ENCODE peak calls at places on chromosomes 12 and 14, in ten cellular contexts. K is upper lobe of right lung, B is fibroblast of pulmonary artery, G is epithelial cell of esophagus, M is AG10803, X is right atrium auricular region, L is astrocyte of the spinal cord, Z is stomach, Y is heart right ventricle, V is ascending aorta. T is an unnamed sample.

GRCh38 chr12:62519043-62519442 is 52.4 kb downstream of the MON2 start:
- DNase-seq in K (no peak), B (no peak), G (no peak), M (no peak), X (no peak), L (no peak), Z (no peak), Y (no peak), V (no peak), T (no peak)

GRCh38 chr14:26138764-26139445 is 458.9 kb downstream of the NOVA1 start:
- DNase-seq in K (no peak), B (peak), G (peak), M (no peak), X (no peak), L (peak), Z (no peak), Y (no peak), V (no peak), T (peak)

GRCh38 chr14:93891756-93892504 is 35.2 kb upstream of the FAM181A start:
- DNase-seq in K (no peak), B (no peak), G (peak), M (no peak), X (no peak), L (no peak), Z (no peak), Y (no peak), V (no peak), T (no peak)

GRCh38 chr12:64273527-64274403 is 51.7 kb upstream of the KICS2 start:
- DNase-seq in K (no peak), B (peak), G (peak), M (no peak), X (no peak), L (no peak), Z (no peak), Y (no peak), V (no peak), T (peak)

GRCh38 chr12:130818381-130819247 is 20.4 kb downstream of the STX2 start:
- DNase-seq in K (peak), B (peak), G (peak), M (no peak), X (no peak), L (peak), Z (peak), Y (peak), V (peak), T (peak)

GRCh38 chr12:24482882-24483604 is 465.9 kb downstream of the BCAT1 start:
- DNase-seq in K (no peak), B (no peak), G (no peak), M (no peak), X (no peak), L (no peak), Z (no peak), Y (no peak), V (no peak), T (no peak)

GRCh38 chr12:30417697-30418231 is 277.9 kb downstream of the IPO8 start:
- DNase-seq in K (no peak), B (peak), G (peak), M (peak), X (no peak), L (peak), Z (no peak), Y (no peak), V (no peak), T (peak)

GRCh38 chr12:32025906-32026305 is 66.7 kb downstream of the RESF1 start:
- DNase-seq in K (no peak), B (no peak), G (no peak), M (no peak), X (no peak), L (no peak), Z (no peak), Y (no peak), V (no peak), T (no peak)

GRCh38 chr14:75068294-75069020 is 984 bp upstream of the ZC2HC1C start:
- DNase-seq in K (no peak), B (no peak), G (no peak), M (no peak), X (no peak), L (no peak), Z (no peak), Y (no peak), V (no peak), T (no peak)

GRCh38 chr14:49659526-49660455 is 24.7 kb upstream of the DNAAF2 start:
- DNase-seq in K (no peak), B (no peak), G (peak), M (no peak), X (no peak), L (no peak), Z (no peak), Y (no peak), V (no peak), T (no peak)

GRCh38 chr12:457676-458075 is 2.1 kb upstream of the B4GALNT3 start:
- DNase-seq in K (no peak), B (no peak), G (peak), M (no peak), X (no peak), L (no peak), Z (no peak), Y (no peak), V (no peak), T (no peak)

GRCh38 chr14:52110441-52111086 is 41.7 kb upstream of the NID2 start:
- DNase-seq in K (no peak), B (peak), G (no peak), M (peak), X (no peak), L (peak), Z (no peak), Y (no peak), V (no peak), T (peak)

GRCh38 chr14:54362759-54363437 is 33.9 kb upstream of the CDKN3 start:
- DNase-seq in K (no peak), B (no peak), G (no peak), M (no peak), X (no peak), L (no peak), Z (no peak), Y (no peak), V (no peak), T (peak)

GRCh38 chr12:90712671-90713070 is 242.3 kb downstream of the CCER1 start:
- DNase-seq in K (no peak), B (no peak), G (peak), M (peak), X (no peak), L (peak), Z (no peak), Y (no peak), V (no peak), T (no peak)

GRCh38 chr14:54440454-54440853 is 720 bp downstream of the CNIH1 start:
- DNase-seq in K (no peak), B (peak), G (no peak), M (peak), X (no peak), L (peak), Z (no peak), Y (no peak), V (no peak), T (no peak)

GRCh38 chr14:96681826-96682225 is 115.4 kb upstream of the VRK1 start:
- DNase-seq in K (no peak), B (no peak), G (no peak), M (peak), X (no peak), L (peak), Z (no peak), Y (no peak), V (no peak), T (no peak)

GRCh38 chr12:53231859-53232640 is at the start of gene RARG:
- DNase-seq in K (peak), B (peak), G (peak), M (peak), X (peak), L (no peak), Z (peak), Y (no peak), V (peak), T (peak)

GRCh38 chr12:4435537-4435936 is 10.1 kb downstream of the FGF6 start:
- DNase-seq in K (no peak), B (no peak), G (no peak), M (no peak), X (no peak), L (no peak), Z (no peak), Y (no peak), V (no peak), T (no peak)

GRCh38 chr12:16323010-16323409 is 24.4 kb upstream of the MGST1 start:
- DNase-seq in K (no peak), B (no peak), G (no peak), M (peak), X (no peak), L (peak), Z (no peak), Y (no peak), V (no peak), T (no peak)

GRCh38 chr12:117472983-117473382 is 111.6 kb upstream of the NOS1 start:
- DNase-seq in K (no peak), B (no peak), G (no peak), M (no peak), X (no peak), L (no peak), Z (no peak), Y (no peak), V (no peak), T (no peak)

GRCh38 chr12:130765186-130765659 is 49.1 kb upstream of the RIMBP2 start:
- DNase-seq in K (no peak), B (peak), G (peak), M (peak), X (no peak), L (peak), Z (no peak), Y (no peak), V (no peak), T (peak)

GRCh38 chr12:102095677-102096263 is 24.1 kb downstream of the NUP37 start:
- DNase-seq in K (no peak), B (peak), G (peak), M (peak), X (no peak), L (peak), Z (no peak), Y (no peak), V (no peak), T (peak)

GRCh38 chr14:70086685-70087379 is 101.9 kb downstream of the SLC8A3 start:
- DNase-seq in K (no peak), B (peak), G (peak), M (peak), X (no peak), L (peak), Z (peak), Y (no peak), V (no peak), T (peak)

GRCh38 chr12:19577131-19577530 is 137.8 kb downstream of the AEBP2 start:
- DNase-seq in K (no peak), B (no peak), G (no peak), M (no peak), X (no peak), L (no peak), Z (no peak), Y (no peak), V (no peak), T (no peak)

GRCh38 chr12:96445743-96446655 is 43.4 kb upstream of the CFAP54 start:
- DNase-seq in K (no peak), B (peak), G (peak), M (peak), X (no peak), L (peak), Z (no peak), Y (peak), V (no peak), T (peak)

GRCh38 chr12:24042651-24043050 is 93.2 kb upstream of the SOX5 start:
- DNase-seq in K (no peak), B (no peak), G (no peak), M (no peak), X (no peak), L (no peak), Z (no peak), Y (no peak), V (no peak), T (no peak)

GRCh38 chr12:108722992-108723766 is 8.1 kb downstream of the CORO1C start:
- DNase-seq in K (no peak), B (peak), G (peak), M (peak), X (no peak), L (peak), Z (no peak), Y (no peak), V (no peak), T (peak)

GRCh38 chr12:115095073-115095748 is 411.2 kb upstream of the TBX3 start:
- DNase-seq in K (no peak), B (no peak), G (no peak), M (no peak), X (no peak), L (no peak), Z (no peak), Y (no peak), V (no peak), T (no peak)

GRCh38 chr12:124399622-124400021 is 104.7 kb downstream of the RFLNA start:
- DNase-seq in K (no peak), B (peak), G (peak), M (no peak), X (no peak), L (no peak), Z (no peak), Y (no peak), V (no peak), T (no peak)

GRCh38 chr12:50637870-50638481 is 125.9 kb upstream of the ATF1 start:
- DNase-seq in K (no peak), B (peak), G (peak), M (peak), X (no peak), L (peak), Z (no peak), Y (no peak), V (no peak), T (peak)

GRCh38 chr12:45730842-45731336 is 1.4 kb downstream of the ARID2 start:
- DNase-seq in K (no peak), B (peak), G (peak), M (peak), X (no peak), L (peak), Z (no peak), Y (peak), V (no peak), T (peak)

GRCh38 chr12:124866195-124866882 is 2.7 kb upstream of the SCARB1 start:
- DNase-seq in K (no peak), B (no peak), G (no peak), M (no peak), X (no peak), L (no peak), Z (no peak), Y (no peak), V (no peak), T (no peak)

GRCh38 chr12:34400986-34401658 is 378.8 kb downstream of the ALG10 start:
- DNase-seq in K (peak), B (no peak), G (no peak), M (no peak), X (peak), L (no peak), Z (peak), Y (no peak), V (peak), T (no peak)

GRCh38 chr12:131101006-131101405 is 147.3 kb downstream of the ADGRD1 start:
- DNase-seq in K (peak), B (no peak), G (no peak), M (no peak), X (no peak), L (no peak), Z (peak), Y (no peak), V (peak), T (no peak)

GRCh38 chr12:120085920-120086319 is 30.6 kb downstream of the RAB35 start:
- DNase-seq in K (no peak), B (no peak), G (no peak), M (no peak), X (no peak), L (no peak), Z (no peak), Y (no peak), V (no peak), T (no peak)

GRCh38 chr14:55386037-55386798 is 25.4 kb downstream of the ATG14 start:
- DNase-seq in K (no peak), B (no peak), G (no peak), M (no peak), X (no peak), L (no peak), Z (no peak), Y (no peak), V (no peak), T (peak)

GRCh38 chr12:47757840-47758583 is 668 bp downstream of the RAPGEF3 start:
- DNase-seq in K (peak), B (no peak), G (no peak), M (no peak), X (no peak), L (no peak), Z (peak), Y (no peak), V (no peak), T (no peak)

GRCh38 chr14:63214417-63215196 is 10.4 kb downstream of the RHOJ start:
- DNase-seq in K (no peak), B (peak), G (no peak), M (no peak), X (no peak), L (no peak), Z (no peak), Y (no peak), V (no peak), T (peak)

GRCh38 chr14:63212776-63213500 is 8.7 kb downstream of the RHOJ start:
- DNase-seq in K (no peak), B (no peak), G (no peak), M (no peak), X (no peak), L (no peak), Z (no peak), Y (no peak), V (no peak), T (no peak)

GRCh38 chr14:63210812-63211211 is 6.6 kb downstream of the RHOJ start:
- DNase-seq in K (no peak), B (no peak), G (no peak), M (no peak), X (no peak), L (no peak), Z (no peak), Y (no peak), V (no peak), T (no peak)

GRCh38 chr14:63209160-63209559 is 4.9 kb downstream of the RHOJ start:
- DNase-seq in K (no peak), B (no peak), G (peak), M (no peak), X (no peak), L (no peak), Z (no peak), Y (no peak), V (no peak), T (no peak)

GRCh38 chr14:63212209-63212608 is 8.0 kb downstream of the RHOJ start:
- DNase-seq in K (no peak), B (no peak), G (no peak), M (no peak), X (no peak), L (no peak), Z (no peak), Y (no peak), V (no peak), T (no peak)
- TF ChIP-seq CTCF in K (no peak), B (peak), G (no peak), M (no peak), X (no peak), L (no peak), Z (no peak), Y (no peak), V (no peak), T (peak)

DNA sequence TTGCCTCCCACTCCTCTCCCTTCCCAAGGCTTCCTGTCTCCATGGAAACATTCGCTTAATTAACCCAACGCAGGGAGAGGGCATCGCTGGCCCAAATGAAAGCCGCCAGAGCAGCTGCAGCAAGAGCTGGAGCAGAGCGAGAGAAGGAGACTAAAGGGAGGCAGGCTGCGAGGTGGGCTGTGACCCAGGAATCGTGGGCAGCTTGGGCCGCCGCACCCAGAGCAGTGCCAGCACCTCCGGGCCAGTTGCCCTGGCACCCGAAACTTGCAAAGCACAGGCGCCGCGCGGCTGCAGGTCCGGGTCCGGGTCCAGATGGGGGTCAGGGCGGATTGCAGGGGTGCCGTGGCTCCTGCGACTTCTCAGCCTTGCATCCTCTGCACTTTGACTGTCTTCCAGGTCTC is 43.4 kb upstream of the PTPRQ start:
- DNase-seq in K (peak), B (peak), G (no peak), M (peak), X (no peak), L (peak), Z (no peak), Y (no peak), V (no peak), T (no peak)
- H3K4me3 ChIP-seq in K (peak), B (peak), G (no peak), M (peak), X (peak), L (peak), Z (peak), Y (peak), V (peak), T (peak)

DNA sequence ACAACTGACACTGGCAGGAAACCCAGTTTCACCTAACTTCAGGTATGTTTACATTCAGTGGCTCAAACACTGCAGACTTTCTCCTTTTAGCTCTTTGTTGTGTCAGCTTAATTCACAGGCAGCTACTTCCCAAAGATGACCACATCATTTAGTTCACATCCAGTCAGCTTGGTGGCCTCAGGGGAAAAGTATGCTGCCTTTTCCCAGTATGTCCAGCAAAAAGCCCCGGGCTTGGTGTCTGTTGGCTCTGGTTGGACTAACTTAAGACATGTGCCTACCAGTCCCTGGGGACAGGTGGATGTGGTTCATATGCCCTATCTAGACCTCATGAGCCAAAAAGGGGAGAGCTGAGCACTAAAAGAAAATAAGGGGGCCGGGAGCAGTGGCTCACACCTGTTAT is 56.4 kb downstream of the GOLGA5 start:
- DNase-seq in K (no peak), B (peak), G (peak), M (peak), X (no peak), L (no peak), Z (no peak), Y (no peak), V (no peak), T (no peak)
- TF ChIP-seq CTCF in K (no peak), B (no peak), G (no peak), M (no peak), X (no peak), L (no peak), Z (no peak), Y (no peak), V (no peak), T (no peak)

DNA sequence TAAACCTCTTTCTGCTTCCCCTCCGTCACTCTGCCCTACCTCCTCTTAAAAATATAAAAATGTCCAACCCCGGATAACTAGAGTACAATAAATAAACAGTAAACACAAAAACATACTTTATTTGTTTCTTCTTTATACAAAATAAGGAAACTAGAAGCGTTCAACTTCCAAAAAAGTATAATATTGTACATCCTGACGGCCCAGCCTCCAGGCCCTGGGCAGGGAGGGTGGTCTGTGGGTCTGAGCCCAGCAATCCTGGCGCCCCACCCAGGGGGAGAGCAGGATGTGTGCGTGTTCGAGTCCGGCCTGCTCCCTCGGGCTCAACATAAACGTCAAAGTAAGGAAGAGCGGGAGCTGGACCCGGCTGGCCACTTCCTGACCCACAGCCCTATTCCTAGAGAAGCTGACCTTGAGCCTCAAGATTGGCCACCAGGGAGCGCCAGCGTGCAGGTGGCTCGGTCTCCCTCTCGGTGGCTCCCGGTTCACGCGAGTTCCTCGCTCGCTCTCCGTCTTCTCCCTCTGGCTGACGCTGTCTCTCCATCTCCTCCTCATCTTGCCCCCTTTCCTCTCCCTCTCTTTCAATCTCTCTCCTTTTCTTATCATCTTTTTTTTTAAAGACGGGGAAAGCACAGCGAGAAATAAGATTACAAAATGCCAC is 9.4 kb downstream of the LHX5 start:
- DNase-seq in K (peak), B (peak), G (peak), M (peak), X (peak), L (peak), Z (peak), Y (peak), V (peak), T (peak)
- H3K4me3 ChIP-seq in K (no peak), B (peak), G (peak), M (peak), X (no peak), L (no peak), Z (peak), Y (peak), V (peak), T (peak)

DNA sequence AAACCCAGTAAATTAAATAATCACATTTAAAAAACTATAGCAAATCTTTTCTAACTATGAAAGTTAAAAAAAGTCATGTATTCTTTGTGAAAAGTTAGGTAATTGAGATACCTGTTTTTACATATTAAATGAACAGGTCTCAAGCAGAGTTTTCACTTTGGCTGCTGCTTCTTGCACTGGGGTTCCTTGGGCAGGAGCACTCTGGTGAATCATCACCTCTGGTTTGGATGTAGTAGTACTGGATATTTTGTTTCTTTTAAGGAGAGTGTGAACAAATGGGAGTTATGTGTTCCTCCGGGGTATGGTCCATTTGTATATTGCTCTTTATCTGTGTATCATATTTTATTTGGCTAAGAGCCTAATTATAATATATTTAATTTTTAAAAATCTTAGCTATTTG is 82.7 kb downstream of the FUT8 start:
- DNase-seq in K (no peak), B (peak), G (peak), M (no peak), X (no peak), L (peak), Z (no peak), Y (no peak), V (no peak), T (peak)
- TF ChIP-seq CTCF in K (no peak), B (no peak), G (no peak), M (no peak), X (no peak), L (no peak), Z (no peak), Y (no peak), V (no peak), T (no peak)